ENCODE peak calls at places on chromosomes 11 and 22, in six cellular contexts. H is H9, G is lower lobe of right lung, V is OCI-LY7, Y is ovary, K is right lobe of liver. L is an unnamed sample.

GRCh38 chr11:19890308-19890707 is 177.7 kb downstream of the NAV2 start:
- DNase-seq in H (no peak), G (no peak), V (no peak), Y (no peak), K (no peak), L (no peak)

GRCh38 chr22:39283312-39284141 is 35.9 kb downstream of the RPL3 start:
- DNase-seq in H (no peak), G (peak; percentile 84), V (no peak), Y (peak; percentile 52), K (peak; percentile 68), L (no peak)

GRCh38 chr22:30561402-30562154 is 12.9 kb downstream of the GAL3ST1 start:
- DNase-seq in H (peak; percentile 66), G (no peak), V (no peak), Y (no peak), K (no peak), L (no peak)

GRCh38 chr11:36266767-36267166 is 22.5 kb downstream of the COMMD9 start:
- DNase-seq in H (no peak), G (no peak), V (no peak), Y (no peak), K (no peak), L (no peak)

GRCh38 chr11:2316169-2316962 is 14.6 kb downstream of the TSPAN32 start:
- DNase-seq in H (no peak), G (peak; percentile 44), V (no peak), Y (no peak), K (peak; percentile 46), L (peak; percentile 30)

GRCh38 chr11:119664063-119664572 is 64.9 kb downstream of the NECTIN1 start:
- DNase-seq in H (no peak), G (no peak), V (no peak), Y (no peak), K (no peak), L (no peak)

GRCh38 chr11:1508986-1509385 is 22.4 kb upstream of the MOB2 start:
- DNase-seq in H (no peak), G (peak; percentile 51), V (no peak), Y (no peak), K (no peak), L (peak; percentile 41)

GRCh38 chr11:62544521-62545436 is 1.8 kb downstream of the AHNAK start:
- DNase-seq in H (no peak), G (no peak), V (no peak), Y (no peak), K (no peak), L (peak; percentile 57)

GRCh38 chr22:17046949-17047348 is 37.9 kb upstream of the IL17RA start:
- DNase-seq in H (no peak), G (no peak), V (no peak), Y (no peak), K (no peak), L (no peak)

GRCh38 chr22:36790648-36791047 is 14.7 kb upstream of the IFT27 start:
- DNase-seq in H (no peak), G (no peak), V (no peak), Y (no peak), K (no peak), L (no peak)

GRCh38 chr11:73249304-73249703 is 22.8 kb upstream of the P2RY6 start:
- DNase-seq in H (peak; percentile 8), G (no peak), V (peak; percentile 12), Y (no peak), K (no peak), L (peak; percentile 8)

GRCh38 chr11:13881176-13881680 is 81.3 kb upstream of the SPON1 start:
- DNase-seq in H (no peak), G (no peak), V (no peak), Y (no peak), K (no peak), L (no peak)

GRCh38 chr11:36312593-36312990 is 16.5 kb downstream of the PRR5L start:
- DNase-seq in H (no peak), G (no peak), V (no peak), Y (peak; percentile 38), K (no peak), L (no peak)

GRCh38 chr11:8080674-8081590 is at the start of gene TUB:
- DNase-seq in H (peak; percentile 57), G (no peak), V (no peak), Y (peak; percentile 41), K (no peak), L (no peak)

GRCh38 chr11:117875397-117876048 is 935 bp downstream of the FXYD6 start:
- DNase-seq in H (no peak), G (no peak), V (no peak), Y (no peak), K (no peak), L (no peak)

GRCh38 chr11:5624489-5625278 is at the start of gene TRIM34:
- DNase-seq in H (peak; percentile 67), G (no peak), V (peak; percentile 89), Y (peak; percentile 56), K (peak; percentile 76), L (no peak)

GRCh38 chr11:27310710-27311109 is 52.3 kb downstream of the CCDC34 start:
- DNase-seq in H (no peak), G (no peak), V (no peak), Y (no peak), K (no peak), L (no peak)

DNA sequence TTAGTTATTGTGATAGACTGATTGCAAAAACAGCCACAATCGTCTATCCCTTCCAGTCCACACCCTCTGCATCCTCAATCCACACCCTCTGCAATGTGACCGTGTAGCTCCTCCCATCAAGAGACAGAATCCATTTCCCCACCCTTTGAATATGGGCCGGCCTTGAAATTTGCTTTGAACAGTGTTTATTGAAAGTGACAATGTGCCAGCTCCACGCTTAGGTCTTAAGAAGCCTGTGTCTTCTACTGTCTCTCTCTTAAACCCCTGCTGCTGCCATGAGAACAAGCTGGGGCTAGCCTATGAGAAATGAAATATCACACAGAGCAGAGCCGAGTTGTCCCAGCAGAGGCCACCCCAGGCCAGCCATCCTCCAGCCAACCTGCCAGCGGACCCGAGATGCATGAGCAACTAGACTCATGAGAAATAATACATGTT is 22.3 kb upstream of the MICAL2 start:
- DNase-seq in H (no peak), G (no peak), V (no peak), Y (no peak), K (no peak), L (no peak)
- H3K27ac ChIP-seq in H (no peak overlapping the region), G (peak overlapping the region; percentile 82), V (no peak overlapping the region), Y (no peak overlapping the region), K (no peak overlapping the region), L (peak overlapping the region; percentile 99)

GRCh38 chr22:46054878-46055158 is 77.9 kb upstream of the WNT7B start:
- DNase-seq in H (no peak), G (peak; percentile 37), V (peak; percentile 30), Y (no peak), K (peak; percentile 35), L (peak; percentile 33)

GRCh38 chr22:46056169-46057041 is 79.4 kb upstream of the WNT7B start:
- DNase-seq in H (no peak), G (peak; percentile 54), V (peak; percentile 35), Y (peak; percentile 56), K (peak; percentile 44), L (peak; percentile 64)

GRCh38 chr22:46055851-46056168 is 78.8 kb upstream of the WNT7B start:
- DNase-seq in H (no peak), G (no peak), V (no peak), Y (no peak), K (no peak), L (no peak)

GRCh38 chr22:46054091-46054877 is 77.3 kb upstream of the WNT7B start:
- DNase-seq in H (no peak), G (peak; percentile 75), V (peak; percentile 80), Y (peak; percentile 86), K (peak; percentile 72), L (peak; percentile 60)

GRCh38 chr22:46055176-46055850 is 78.4 kb upstream of the WNT7B start:
- DNase-seq in H (no peak), G (peak; percentile 68), V (peak; percentile 35), Y (no peak), K (peak; percentile 78), L (peak; percentile 62)
- H3K4me1 ChIP-seq in H (no peaks in the 10 kb centered on the region), G (peaks cover 88% of the 10 kb centered on the region), V (peaks cover 67% of the 10 kb centered on the region), Y (peaks cover 33% of the 10 kb centered on the region), K (peaks cover 36% of the 10 kb centered on the region), L (peaks cover 49% of the 10 kb centered on the region)

GRCh38 chr11:32115406-32115805 is 24.5 kb downstream of the RCN1 start:
- DNase-seq in H (no peak), G (no peak), V (no peak), Y (no peak), K (no peak), L (no peak)
- TF ChIP-seq CTCF in H (no peak), G (no peak), V (no peak), Y (no peak), K (no peak), L (no peak)

DNA sequence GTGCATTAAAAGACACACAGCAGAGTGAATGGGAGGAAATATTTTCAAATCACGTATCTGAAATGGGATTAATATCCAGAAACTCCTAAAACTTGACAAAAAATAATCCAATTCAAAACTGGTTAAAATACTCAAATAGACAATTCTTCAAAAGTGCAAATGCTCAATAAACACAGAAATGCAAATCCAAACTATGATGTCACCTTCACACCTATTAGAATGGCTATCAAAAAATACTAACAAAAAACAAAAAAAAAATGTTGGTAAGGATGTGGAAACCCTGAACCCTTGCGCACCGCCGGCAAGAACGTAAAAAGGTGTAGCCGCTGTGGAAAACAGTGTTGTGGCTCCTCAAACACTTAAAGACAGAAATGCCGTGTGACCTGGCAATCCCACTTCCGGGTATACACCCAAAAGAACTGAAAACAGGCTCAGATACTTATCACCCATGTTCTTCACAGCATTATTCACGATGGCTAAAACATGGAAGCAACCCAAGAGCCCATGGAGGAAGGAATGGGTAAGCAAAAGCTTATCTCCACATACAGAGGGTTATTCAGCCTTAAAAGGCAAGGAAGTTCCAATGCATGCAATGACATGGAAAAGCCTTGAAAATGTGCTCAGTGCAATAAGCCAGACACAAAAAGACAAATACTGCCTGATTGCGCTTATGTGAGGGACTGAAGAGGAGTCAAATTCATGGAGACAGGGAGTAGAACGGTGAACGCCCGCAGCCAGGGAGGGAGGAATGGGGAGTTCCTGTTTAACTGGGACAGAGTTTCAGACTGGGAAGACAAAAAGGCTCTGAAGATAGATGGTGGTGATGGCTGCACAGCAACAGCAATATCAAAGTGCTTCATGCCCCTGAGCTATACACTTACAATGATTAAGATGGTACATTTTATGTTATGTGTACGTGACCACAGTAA is 19.6 kb downstream of the BRD1 start:
- DNase-seq in H (no peak), G (peak; percentile 20), V (no peak), Y (no peak), K (no peak), L (no peak)
- H3K27ac ChIP-seq in H (no peak overlapping the region), G (no peak overlapping the region), V (no peak overlapping the region), Y (no peak overlapping the region), K (no peak overlapping the region), L (no peak overlapping the region)

GRCh38 chr22:41913040-41913719 is 1.7 kb downstream of the SHISA8 start:
- DNase-seq in H (no peak), G (no peak), V (no peak), Y (no peak), K (no peak), L (no peak)
- H3K4me1 ChIP-seq in H (peaks cover 2% of the 10 kb centered on the region), G (peaks cover 31% of the 10 kb centered on the region), V (peaks cover 29% of the 10 kb centered on the region), Y (peaks cover 9% of the 10 kb centered on the region), K (peaks cover 19% of the 10 kb centered on the region), L (peaks cover 5% of the 10 kb centered on the region)

L was measured in RWPE2.